ENCODE peak calls at places on chromosomes 6 and 20, in nine cellular contexts. L is activated CD8-positive, alpha-beta T cell treated with anti-CD3 and anti-CD28 coated beads for 36 hours; O is stimulated activated CD4-positive, alpha-beta T cell treated with anti-CD3 and anti-CD28 coated beads, Interleukin-1b, Interleukin-23, amount 100 ng/mL, for 1 hour; B is stimulated activated naive CD8-positive, alpha-beta T cell treated with anti-CD3 and anti-CD28 coated beads, Interleukin-15, Interleukin-2, amounts not matched to agents 100 U/mL and 50 U/mL, for 24 hours; T is activated T-helper 1 cell treated with anti-CD3 and anti-CD28 coated beads, Interleukin-2, amount 50 U/mL, for 16 hours; W is COR-L47; X is T-helper 2 cell treated with Interferon-gamma antibody and Interleukin-4, amounts not matched to agents 5 μg/mL and 100 μg/mL, for 36 hours; I is amniotic stem cell; V is right atrium auricular region. N is an unnamed sample.

GRCh38 chr6:147221739-147222138 is 17.5 kb downstream of the STXBP5 start:
- DNase-seq in L (no peak), O (no peak), B (no peak), T (no peak), W (no peak), X (no peak), I (no peak), V (no peak), N (no peak)

GRCh38 chr6:70210462-70210861 is 92.4 kb downstream of the COL9A1 start:
- DNase-seq in L (no peak), O (no peak), B (no peak), T (no peak), W (no peak), X (no peak), I (no peak), V (no peak), N (no peak)

GRCh38 chr6:48315915-48316314 is 204.9 kb upstream of the PTCHD4 start:
- DNase-seq in L (no peak), O (no peak), B (no peak), T (no peak), W (no peak), X (no peak), I (no peak), V (no peak), N (no peak)

GRCh38 chr20:53040678-53041674 is 68.8 kb downstream of the TSHZ2 start:
- DNase-seq in L (no peak), O (no peak), B (no peak), T (no peak), W (no peak), X (no peak), I (no peak), V (no peak), N (no peak)

GRCh38 chr6:33112148-33112547 is 36.4 kb downstream of the HLA-DPB1 start:
- DNase-seq in L (peak; percentile 38), O (no peak), B (no peak), T (no peak), W (no peak), X (peak; percentile 16), I (no peak), V (no peak), N (no peak)

GRCh38 chr20:14778096-14778495 is 440.7 kb upstream of the FLRT3 start:
- DNase-seq in L (no peak), O (no peak), B (no peak), T (no peak), W (no peak), X (no peak), I (no peak), V (no peak), N (no peak)

GRCh38 chr6:48563426-48563825 is 452.4 kb upstream of the PTCHD4 start:
- DNase-seq in L (no peak), O (no peak), B (no peak), T (no peak), W (no peak), X (no peak), I (no peak), V (no peak), N (no peak)

GRCh38 chr6:81381382-81381916 is 371.0 kb downstream of the TENT5A start:
- DNase-seq in L (no peak), O (no peak), B (no peak), T (no peak), W (no peak), X (no peak), I (no peak), V (no peak), N (no peak)

GRCh38 chr20:6466065-6466810 is 301.2 kb upstream of the BMP2 start:
- DNase-seq in L (no peak), O (no peak), B (no peak), T (no peak), W (no peak), X (no peak), I (no peak), V (no peak), N (no peak)

GRCh38 chr6:4879724-4880372 is 103.6 kb downstream of the CDYL start:
- DNase-seq in L (no peak), O (no peak), B (no peak), T (no peak), W (no peak), X (no peak), I (no peak), V (no peak), N (no peak)

GRCh38 chr6:159572344-159573120 is 120.5 kb downstream of the SOD2 start:
- DNase-seq in L (no peak), O (no peak), B (no peak), T (no peak), W (no peak), X (no peak), I (no peak), V (no peak), N (no peak)

GRCh38 chr20:10467985-10468845 is 33.1 kb downstream of the SLX4IP start:
- DNase-seq in L (no peak), O (no peak), B (no peak), T (no peak), W (no peak), X (no peak), I (no peak), V (no peak), N (no peak)

GRCh38 chr6:35415065-35415880 is 36.9 kb upstream of the FANCE start:
- DNase-seq in L (peak; percentile 48), O (no peak), B (no peak), T (no peak), W (peak; percentile 91), X (no peak), I (peak; percentile 70), V (peak; percentile 72), N (peak; percentile 75)

GRCh38 chr6:15893556-15894253 is 230.9 kb upstream of the DTNBP1 start:
- DNase-seq in L (no peak), O (no peak), B (no peak), T (no peak), W (no peak), X (no peak), I (no peak), V (no peak), N (no peak)

GRCh38 chr6:37306624-37307222 is 47.1 kb upstream of the RNF8 start:
- DNase-seq in L (no peak), O (no peak), B (no peak), T (no peak), W (no peak), X (no peak), I (no peak), V (no peak), N (no peak)

GRCh38 chr6:16249971-16250370 is 11.6 kb downstream of the GMPR start:
- DNase-seq in L (no peak), O (no peak), B (no peak), T (no peak), W (peak; percentile 80), X (no peak), I (no peak), V (no peak), N (no peak)

GRCh38 chr6:53302678-53303360 is 45.9 kb downstream of the ELOVL5 start:
- DNase-seq in L (no peak), O (no peak), B (no peak), T (no peak), W (no peak), X (no peak), I (no peak), V (no peak), N (peak; percentile 84)

GRCh38 chr20:1266167-1266973 is at the start of gene SNPH:
- DNase-seq in L (peak; percentile 86), O (peak; percentile 48), B (peak; percentile 75), T (peak; percentile 60), W (peak; percentile 40), X (peak; percentile 64), I (peak; percentile 61), V (peak; percentile 77), N (peak; percentile 18)

GRCh38 chr6:14635195-14635594 is 517.6 kb downstream of the CD83 start:
- DNase-seq in L (peak; percentile 75), O (no peak), B (peak; percentile 44), T (peak; percentile 18), W (no peak), X (peak; percentile 53), I (no peak), V (no peak), N (no peak)

GRCh38 chr6:34274129-34274528 is 25.3 kb upstream of the SMIM29 start:
- DNase-seq in L (no peak), O (no peak), B (no peak), T (no peak), W (no peak), X (no peak), I (no peak), V (no peak), N (no peak)

N was measured in GM04503.